ENCODE peak calls at places on chromosomes 7 and 10, in four cellular contexts. One of them, this sample, is unnamed.

GRCh38 chr10:125159932-125160855 is at the start of gene CTBP2:
- DNase-seq in heart right ventricle: peak; percentile 65
- DNase-seq in gastrocnemius medialis: peak; percentile 58
- DNase-seq in PC-3: peak; percentile 42
- DNase-seq in this sample: no peak

GRCh38 chr7:156848979-156849378 is 44.0 kb downstream of the LMBR1 start:
- DNase-seq in heart right ventricle: no peak
- DNase-seq in gastrocnemius medialis: no peak
- DNase-seq in PC-3: no peak
- DNase-seq in this sample: no peak

GRCh38 chr10:58781873-58782488 is 269.3 kb downstream of the BICC1 start:
- DNase-seq in heart right ventricle: no peak
- DNase-seq in gastrocnemius medialis: no peak
- DNase-seq in PC-3: peak; percentile 93
- DNase-seq in this sample: no peak

GRCh38 chr10:84565881-84566280 is 237.5 kb downstream of the CCSER2 start:
- DNase-seq in heart right ventricle: no peak
- DNase-seq in gastrocnemius medialis: no peak
- DNase-seq in PC-3: no peak
- DNase-seq in this sample: no peak

GRCh38 chr10:72490951-72491350 is 134.9 kb downstream of the MICU1 start:
- DNase-seq in heart right ventricle: no peak
- DNase-seq in gastrocnemius medialis: no peak
- DNase-seq in PC-3: no peak
- DNase-seq in this sample: no peak

GRCh38 chr10:73768881-73769280 is 13.0 kb upstream of the CHCHD1 start:
- DNase-seq in heart right ventricle: no peak
- DNase-seq in gastrocnemius medialis: no peak
- DNase-seq in PC-3: no peak
- DNase-seq in this sample: no peak

GRCh38 chr10:48251152-48251524 is 23.4 kb downstream of the FRMPD2 start:
- DNase-seq in heart right ventricle: no peak
- DNase-seq in gastrocnemius medialis: no peak
- DNase-seq in PC-3: no peak
- DNase-seq in this sample: peak; percentile 38

GRCh38 chr10:91652364-91652763 is 19.5 kb upstream of the PPP1R3C start:
- DNase-seq in heart right ventricle: no peak
- DNase-seq in gastrocnemius medialis: no peak
- DNase-seq in PC-3: peak; percentile 78
- DNase-seq in this sample: peak; percentile 98

GRCh38 chr10:96478317-96478716 is 35.4 kb downstream of the TLL2 start:
- DNase-seq in heart right ventricle: no peak
- DNase-seq in gastrocnemius medialis: no peak
- DNase-seq in PC-3: no peak
- DNase-seq in this sample: no peak

GRCh38 chr10:22652988-22653431 is 61.4 kb downstream of the PIP4K2A start:
- DNase-seq in heart right ventricle: no peak
- DNase-seq in gastrocnemius medialis: no peak
- DNase-seq in PC-3: peak; percentile 34
- DNase-seq in this sample: no peak

GRCh38 chr7:116236020-116236630 is 25.8 kb downstream of the TES start:
- DNase-seq in heart right ventricle: peak; percentile 61
- DNase-seq in gastrocnemius medialis: no peak
- DNase-seq in PC-3: peak; percentile 70
- DNase-seq in this sample: no peak

GRCh38 chr10:72328045-72328828 is 26.5 kb downstream of the DNAJB12 start:
- DNase-seq in heart right ventricle: peak; percentile 77
- DNase-seq in gastrocnemius medialis: peak; percentile 71
- DNase-seq in PC-3: peak; percentile 65
- DNase-seq in this sample: no peak

GRCh38 chr10:115093776-115094361 is 704 bp downstream of the ATRNL1 start:
- DNase-seq in heart right ventricle: no peak
- DNase-seq in gastrocnemius medialis: no peak
- DNase-seq in PC-3: no peak
- DNase-seq in this sample: peak; percentile 3

GRCh38 chr10:91642831-91643692 is 10.2 kb upstream of the PPP1R3C start:
- DNase-seq in heart right ventricle: no peak
- DNase-seq in gastrocnemius medialis: no peak
- DNase-seq in PC-3: peak; percentile 21
- DNase-seq in this sample: peak; percentile 62

GRCh38 chr10:480928-481551 is 208.4 kb downstream of the DIP2C start:
- DNase-seq in heart right ventricle: no peak
- DNase-seq in gastrocnemius medialis: no peak
- DNase-seq in PC-3: no peak
- DNase-seq in this sample: no peak

GRCh38 chr7:115274-115911 is 77.0 kb upstream of the FAM20C start:
- DNase-seq in heart right ventricle: no peak
- DNase-seq in gastrocnemius medialis: no peak
- DNase-seq in PC-3: no peak
- DNase-seq in this sample: no peak

GRCh38 chr10:86711957-86712708 is 43.8 kb downstream of the LDB3 start:
- DNase-seq in heart right ventricle: no peak
- DNase-seq in gastrocnemius medialis: peak; percentile 58
- DNase-seq in PC-3: no peak
- DNase-seq in this sample: peak; percentile 10

GRCh38 chr7:147485660-147486210 is 1104.8 kb upstream of the C7orf33 start:
- DNase-seq in heart right ventricle: no peak
- DNase-seq in gastrocnemius medialis: no peak
- DNase-seq in PC-3: peak; percentile 52
- DNase-seq in this sample: no peak

GRCh38 chr7:132112632-132113031 is 463.6 kb downstream of the PLXNA4 start:
- DNase-seq in heart right ventricle: no peak
- DNase-seq in gastrocnemius medialis: no peak
- DNase-seq in PC-3: no peak
- DNase-seq in this sample: no peak

GRCh38 chr10:58400609-58401008 is 15.4 kb downstream of the TFAM start:
- DNase-seq in heart right ventricle: no peak
- DNase-seq in gastrocnemius medialis: no peak
- DNase-seq in PC-3: peak; percentile 81
- DNase-seq in this sample: no peak

GRCh38 chr7:150787321-150788281 is 12.6 kb downstream of the TMEM176B start:
- DNase-seq in heart right ventricle: peak; percentile 55
- DNase-seq in gastrocnemius medialis: no peak
- DNase-seq in PC-3: no peak
- DNase-seq in this sample: no peak

GRCh38 chr7:29033584-29033983 is 75.5 kb upstream of the TRIL start:
- DNase-seq in heart right ventricle: no peak
- DNase-seq in gastrocnemius medialis: no peak
- DNase-seq in PC-3: no peak
- DNase-seq in this sample: no peak

GRCh38 chr10:42812028-42812427 is 29.4 kb downstream of the BMS1 start:
- DNase-seq in heart right ventricle: no peak
- DNase-seq in gastrocnemius medialis: no peak
- DNase-seq in PC-3: no peak
- DNase-seq in this sample: no peak

GRCh38 chr10:7787150-7787856 is 490 bp downstream of the KIN start:
- DNase-seq in heart right ventricle: no peak
- DNase-seq in gastrocnemius medialis: no peak
- DNase-seq in PC-3: no peak
- DNase-seq in this sample: peak; percentile 27

GRCh38 chr7:139328375-139328774 is 12.8 kb upstream of the FMC1 start:
- DNase-seq in heart right ventricle: no peak
- DNase-seq in gastrocnemius medialis: no peak
- DNase-seq in PC-3: peak; percentile 78
- DNase-seq in this sample: peak; percentile 63

GRCh38 chr10:16854623-16855022 is 37.4 kb upstream of the RSU1 start:
- DNase-seq in heart right ventricle: no peak
- DNase-seq in gastrocnemius medialis: no peak
- DNase-seq in PC-3: peak; percentile 55
- DNase-seq in this sample: peak; percentile 67

GRCh38 chr10:110671788-110672579 is 27.8 kb downstream of the RBM20 start:
- DNase-seq in heart right ventricle: peak; percentile 69
- DNase-seq in gastrocnemius medialis: peak; percentile 70
- DNase-seq in PC-3: peak; percentile 68
- DNase-seq in this sample: peak; percentile 26

GRCh38 chr7:157347217-157347904 is 10.6 kb downstream of the DNAJB6 start:
- DNase-seq in heart right ventricle: peak; percentile 33
- DNase-seq in gastrocnemius medialis: peak; percentile 79
- DNase-seq in PC-3: peak; percentile 74
- DNase-seq in this sample: peak; percentile 88

GRCh38 chr10:132519382-132520146 is 18.0 kb upstream of the INPP5A start:
- DNase-seq in heart right ventricle: peak; percentile 72
- DNase-seq in gastrocnemius medialis: no peak
- DNase-seq in PC-3: no peak
- DNase-seq in this sample: no peak
- H3K4me1 ChIP-seq in heart right ventricle: peaks cover 72% of the 10 kb centered on the region
- H3K4me1 ChIP-seq in gastrocnemius medialis: peaks cover 56% of the 10 kb centered on the region
- H3K4me1 ChIP-seq in PC-3: peaks cover 30% of the 10 kb centered on the region
- H3K4me1 ChIP-seq in this sample: peaks cover 8% of the 10 kb centered on the region

DNA sequence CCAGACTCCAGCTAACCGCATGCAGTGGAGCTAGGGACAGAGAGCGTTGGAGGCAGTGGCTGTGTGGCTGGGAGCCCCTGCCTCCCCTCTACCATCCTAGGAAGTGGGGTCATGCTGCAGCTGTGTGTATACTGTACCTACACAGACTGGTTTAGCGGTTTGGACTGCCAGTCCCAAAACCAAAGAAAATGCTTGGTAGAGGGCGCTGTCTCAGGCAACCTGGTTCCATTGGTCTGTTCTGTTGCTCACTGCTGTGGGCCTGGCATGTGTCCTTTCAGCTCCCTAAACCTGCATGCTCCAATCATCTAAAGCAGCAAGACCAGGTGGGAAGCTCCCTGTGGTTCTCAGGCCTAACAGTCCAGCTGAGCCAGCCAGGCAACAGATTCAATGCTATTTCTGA is 4.5 kb downstream of the RBP4 start:
- DNase-seq in heart right ventricle: no peak
- DNase-seq in gastrocnemius medialis: no peak
- DNase-seq in PC-3: no peak
- DNase-seq in this sample: no peak
- TF ChIP-seq CTCF in heart right ventricle: no peak
- TF ChIP-seq CTCF in gastrocnemius medialis: no peak
- TF ChIP-seq CTCF in PC-3: peak; percentile 34
- TF ChIP-seq CTCF in this sample: no peak

GRCh38 chr10:128969551-128969950 is 497.5 kb upstream of the MGMT start:
- DNase-seq in heart right ventricle: no peak
- DNase-seq in gastrocnemius medialis: no peak
- DNase-seq in PC-3: no peak
- DNase-seq in this sample: no peak
- H3K4me1 ChIP-seq in heart right ventricle: no peaks in the 10 kb centered on the region
- H3K4me1 ChIP-seq in gastrocnemius medialis: no peaks in the 10 kb centered on the region
- H3K4me1 ChIP-seq in PC-3: no peaks in the 10 kb centered on the region
- H3K4me1 ChIP-seq in this sample: no peaks in the 10 kb centered on the region

DNA sequence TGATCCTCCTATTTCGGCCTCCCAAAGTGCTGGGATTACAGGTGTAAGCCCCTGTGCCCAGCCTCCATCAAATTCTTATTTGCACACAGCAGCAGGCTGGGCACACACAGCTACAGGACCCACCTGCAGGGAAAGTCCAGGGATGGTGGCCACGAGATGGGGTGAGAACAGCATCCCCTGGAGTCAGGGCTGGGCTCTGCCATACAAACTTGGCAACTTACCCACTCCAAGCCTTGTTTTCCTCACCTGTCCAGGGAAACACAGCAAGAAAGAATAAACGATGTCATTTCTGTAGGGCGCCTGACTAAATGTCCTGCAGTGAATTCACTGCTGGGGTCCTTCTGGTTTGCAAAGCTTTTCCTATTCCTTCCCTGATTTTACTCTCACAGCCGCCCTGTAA is 5.5 kb downstream of the MYH16 start:
- DNase-seq in heart right ventricle: no peak
- DNase-seq in gastrocnemius medialis: no peak
- DNase-seq in PC-3: no peak
- DNase-seq in this sample: no peak
- TF ChIP-seq CTCF in heart right ventricle: no peak
- TF ChIP-seq CTCF in gastrocnemius medialis: no peak
- TF ChIP-seq CTCF in PC-3: peak; percentile 13
- TF ChIP-seq CTCF in this sample: peak; percentile 48

GRCh38 chr7:44077061-44077460 is 5.3 kb downstream of the POLM start:
- DNase-seq in heart right ventricle: no peak
- DNase-seq in gastrocnemius medialis: no peak
- DNase-seq in PC-3: no peak
- DNase-seq in this sample: no peak

GRCh38 chr7:44076101-44076895 is 6.0 kb downstream of the POLM start:
- DNase-seq in heart right ventricle: no peak
- DNase-seq in gastrocnemius medialis: no peak
- DNase-seq in PC-3: no peak
- DNase-seq in this sample: no peak

GRCh38 chr7:44079221-44080021 is 2.9 kb downstream of the POLM start:
- DNase-seq in heart right ventricle: no peak
- DNase-seq in gastrocnemius medialis: no peak
- DNase-seq in PC-3: no peak
- DNase-seq in this sample: no peak

GRCh38 chr7:44078521-44078920 is 3.8 kb downstream of the POLM start:
- DNase-seq in heart right ventricle: no peak
- DNase-seq in gastrocnemius medialis: peak; percentile 56
- DNase-seq in PC-3: no peak
- DNase-seq in this sample: no peak

DNA sequence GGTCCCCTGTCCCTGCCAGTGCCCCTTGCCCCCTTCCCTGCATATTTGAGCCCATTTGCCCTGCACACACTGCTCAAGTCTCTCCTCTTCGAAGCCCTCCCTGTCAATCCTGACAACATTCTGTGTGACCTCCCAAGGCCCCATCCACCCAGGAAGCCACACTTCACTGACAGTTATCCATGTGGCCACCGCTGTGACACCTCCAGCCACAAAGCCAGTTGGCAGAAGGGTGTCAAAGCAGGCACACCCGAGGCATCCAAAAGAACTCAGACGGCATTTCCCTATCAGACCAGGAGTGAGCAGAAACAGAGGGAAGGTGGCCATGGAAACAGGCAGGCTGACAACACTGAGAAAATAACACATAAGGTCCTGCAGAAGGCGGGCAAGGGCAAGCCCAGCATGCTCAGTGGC is 4.6 kb downstream of the POLM start:
- DNase-seq in heart right ventricle: peak; percentile 72
- DNase-seq in gastrocnemius medialis: no peak
- DNase-seq in PC-3: no peak
- DNase-seq in this sample: no peak
- H3K4me1 ChIP-seq in heart right ventricle: peaks cover 77% of the 10 kb centered on the region
- H3K4me1 ChIP-seq in gastrocnemius medialis: peaks cover 57% of the 10 kb centered on the region
- H3K4me1 ChIP-seq in PC-3: peaks cover 34% of the 10 kb centered on the region
- H3K4me1 ChIP-seq in this sample: peaks cover 9% of the 10 kb centered on the region

DNA sequence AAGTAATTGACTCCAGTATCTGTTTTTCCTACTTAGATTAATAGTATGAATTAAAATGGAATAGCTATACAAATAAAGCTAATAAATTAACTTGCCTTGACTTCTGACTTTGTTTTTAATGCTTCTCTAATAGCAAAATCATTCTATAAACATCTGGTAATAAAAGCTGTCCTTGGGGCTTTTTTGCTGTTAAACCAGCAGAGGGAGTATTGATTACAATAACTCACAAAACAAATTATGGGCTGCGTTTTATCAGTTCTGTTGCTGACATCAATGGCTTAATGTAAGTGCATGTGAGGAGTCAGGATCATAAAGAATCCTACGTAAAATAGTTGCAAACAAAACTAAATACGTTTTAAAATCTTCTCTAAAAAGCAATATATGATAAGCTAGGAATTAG is 667.8 kb downstream of the PCDH15 start:
- DNase-seq in heart right ventricle: no peak
- DNase-seq in gastrocnemius medialis: no peak
- DNase-seq in PC-3: peak; percentile 54
- DNase-seq in this sample: no peak
- TF ChIP-seq CTCF in heart right ventricle: peak; percentile 20
- TF ChIP-seq CTCF in gastrocnemius medialis: no peak
- TF ChIP-seq CTCF in PC-3: peak; percentile 91
- TF ChIP-seq CTCF in this sample: peak; percentile 65

GRCh38 chr10:12419279-12419847 is 70.0 kb downstream of the CAMK1D start:
- DNase-seq in heart right ventricle: peak; percentile 37
- DNase-seq in gastrocnemius medialis: peak; percentile 55
- DNase-seq in PC-3: peak; percentile 88
- DNase-seq in this sample: peak; percentile 91
- H3K4me1 ChIP-seq in heart right ventricle: no peaks in the 10 kb centered on the region
- H3K4me1 ChIP-seq in gastrocnemius medialis: no peaks in the 10 kb centered on the region
- H3K4me1 ChIP-seq in PC-3: peaks cover 17% of the 10 kb centered on the region
- H3K4me1 ChIP-seq in this sample: peaks cover 6% of the 10 kb centered on the region